ENCODE peak calls at places on chromosomes 13 and 19, in four cellular contexts. T is heart left ventricle, P is ascending aorta, H is heart right ventricle. V is an unnamed sample. For H3K9me3, the result is how much of the 10 kb centered on the place peaks cover.

GRCh38 chr13:100140441-100140840 is 51.5 kb downstream of the PCCA start:
- DNase-seq in T (no peak), P (no peak), H (no peak), V (no peak)

GRCh38 chr13:47672982-47673670 is 327.9 kb downstream of the SUCLA2 start:
- DNase-seq in T (no peak), P (no peak), H (no peak), V (no peak)

GRCh38 chr13:20714161-20714560 is 10.7 kb downstream of the IL17D start:
- DNase-seq in T (no peak), P (no peak), H (no peak), V (no peak)

GRCh38 chr19:6071103-6071485 is 39.2 kb downstream of the RFX2 start:
- DNase-seq in T (peak), P (peak), H (no peak), V (no peak)

GRCh38 chr13:52377898-52378297 is 28.1 kb downstream of the THSD1 start:
- DNase-seq in T (no peak), P (no peak), H (no peak), V (no peak)

GRCh38 chr19:39110263-39110967 is 15.2 kb upstream of the PAK4 start:
- DNase-seq in T (no peak), P (no peak), H (peak), V (no peak)

GRCh38 chr13:114236224-114236623 is 1.5 kb downstream of the CDC16 start:
- DNase-seq in T (no peak), P (no peak), H (no peak), V (no peak)

GRCh38 chr13:49560270-49561063 is 24.9 kb downstream of the RCBTB1 start:
- DNase-seq in T (no peak), P (no peak), H (no peak), V (peak)

GRCh38 chr19:6690160-6690885 is 20.4 kb upstream of the TNFSF14 start:
- DNase-seq in T (no peak), P (no peak), H (no peak), V (no peak)

GRCh38 chr19:14686411-14686810 is 3.4 kb upstream of the ZNF333 start:
- DNase-seq in T (no peak), P (no peak), H (no peak), V (no peak)

GRCh38 chr13:80783926-80784325 is 443.0 kb upstream of the SPRY2 start:
- DNase-seq in T (no peak), P (no peak), H (peak), V (no peak)

GRCh38 chr19:51887522-51888498 is at the start of gene ZNF577:
- DNase-seq in T (peak), P (peak), H (peak), V (peak)

GRCh38 chr19:51889934-51890333 is 2.2 kb upstream of the ZNF577 start:
- DNase-seq in T (no peak), P (no peak), H (no peak), V (no peak)

DNA sequence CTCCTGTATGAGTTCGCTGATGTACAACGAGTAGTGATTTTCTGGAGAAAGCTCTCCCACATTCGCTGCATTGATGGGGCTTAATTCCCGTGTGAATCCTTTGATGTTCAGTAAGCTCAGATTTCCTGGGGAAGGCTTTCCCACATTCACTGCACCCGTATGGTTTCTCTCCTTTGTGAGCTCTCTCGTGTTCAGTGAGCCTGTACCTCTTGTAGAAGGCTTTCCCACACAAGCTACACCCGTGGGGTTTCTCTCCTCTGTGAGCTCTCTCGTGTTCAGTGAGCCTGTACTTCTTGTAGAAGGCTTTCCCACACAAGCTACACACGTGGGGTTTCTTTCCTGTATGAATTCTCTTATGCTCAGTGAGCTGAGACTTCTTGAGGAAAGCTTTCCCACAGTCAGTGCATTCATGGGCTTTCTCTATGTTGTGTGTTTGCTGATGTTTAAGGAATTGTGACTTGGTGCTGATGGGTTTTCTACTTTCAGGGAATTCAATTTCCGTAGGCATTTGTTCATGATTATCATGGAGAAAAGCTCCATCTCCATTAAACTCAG is 3.5 kb upstream of the ZNF577 start:
- DNase-seq in T (no peak), P (no peak), H (no peak), V (no peak)
- H3K9me3 ChIP-seq in T (half or more), P (half or more), H (half or more), V (under half)

GRCh38 chr19:41533691-41534090 is 42.3 kb upstream of the CEACAM21 start:
- DNase-seq in T (no peak), P (no peak), H (no peak), V (no peak)
- TF ChIP-seq CTCF in T (no peak), P (no peak), H (no peak), V (no peak)

GRCh38 chr19:57403737-57404537 is 7.0 kb upstream of the ZNF17 start:
- DNase-seq in T (no peak), P (no peak), H (no peak), V (no peak)
- H3K9me3 ChIP-seq in T (under half), P (under half), H (under half), V (under half)

DNA sequence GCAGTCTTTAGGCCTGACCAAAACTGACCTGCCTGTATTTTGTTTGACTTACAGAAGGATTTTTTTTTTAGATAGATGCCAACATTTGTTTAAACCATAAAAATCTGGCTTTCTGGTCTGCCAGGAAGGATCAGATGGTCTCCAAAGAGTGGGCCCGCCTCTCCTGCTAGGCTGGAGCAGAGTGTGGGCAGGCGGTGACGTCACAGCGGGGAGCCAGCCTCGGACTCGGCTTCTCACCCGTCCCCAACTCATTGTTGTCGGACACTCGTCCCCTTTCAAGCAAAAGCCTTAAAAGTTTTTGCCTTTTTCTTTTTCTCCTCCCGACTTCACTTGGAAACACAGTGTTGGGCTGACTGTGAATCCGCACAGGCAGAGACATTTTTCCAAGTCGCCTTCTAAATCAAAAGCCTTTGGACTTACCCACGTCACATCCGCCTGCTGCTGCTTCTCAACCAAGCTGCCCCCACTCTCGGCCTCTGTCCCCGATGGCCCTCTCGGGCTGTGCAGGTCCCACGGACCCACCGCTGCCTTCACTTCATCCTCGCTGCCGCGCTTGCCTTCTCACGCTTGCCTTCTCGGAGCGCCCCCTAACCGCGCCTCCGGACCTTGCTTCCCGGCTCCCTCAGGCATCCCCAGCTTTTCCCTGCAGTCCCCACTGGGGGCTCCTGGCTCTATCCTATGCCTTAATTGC is 4.1 kb upstream of the ZNF135 start:
- DNase-seq in T (peak), P (no peak), H (peak), V (no peak)
- TF ChIP-seq CTCF in T (peak), P (no peak), H (no peak), V (no peak)

DNA sequence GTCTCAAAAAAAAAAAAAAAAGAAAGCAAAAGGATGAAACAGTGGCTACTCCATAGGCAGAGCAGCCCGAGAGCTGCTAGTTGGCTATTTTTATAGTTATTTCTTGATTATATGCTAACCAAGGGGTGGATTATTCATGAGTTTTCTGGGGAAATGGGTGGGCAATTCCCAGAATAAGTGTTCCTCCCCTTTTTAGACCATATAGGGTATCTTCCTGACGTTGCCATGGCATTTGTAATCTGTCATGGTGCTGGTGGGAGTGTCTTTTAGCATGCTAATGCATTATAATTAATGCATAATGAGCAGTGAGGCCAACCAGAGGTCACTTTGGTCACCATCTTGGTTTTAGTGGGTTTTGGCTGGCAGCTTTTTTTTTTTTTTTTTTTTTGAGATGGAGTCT is 25.4 kb upstream of the OR10H1 start:
- DNase-seq in T (no peak), P (no peak), H (no peak), V (no peak)
- H3K9me3 ChIP-seq in T (under half), P (under half), H (under half), V (under half)

DNA sequence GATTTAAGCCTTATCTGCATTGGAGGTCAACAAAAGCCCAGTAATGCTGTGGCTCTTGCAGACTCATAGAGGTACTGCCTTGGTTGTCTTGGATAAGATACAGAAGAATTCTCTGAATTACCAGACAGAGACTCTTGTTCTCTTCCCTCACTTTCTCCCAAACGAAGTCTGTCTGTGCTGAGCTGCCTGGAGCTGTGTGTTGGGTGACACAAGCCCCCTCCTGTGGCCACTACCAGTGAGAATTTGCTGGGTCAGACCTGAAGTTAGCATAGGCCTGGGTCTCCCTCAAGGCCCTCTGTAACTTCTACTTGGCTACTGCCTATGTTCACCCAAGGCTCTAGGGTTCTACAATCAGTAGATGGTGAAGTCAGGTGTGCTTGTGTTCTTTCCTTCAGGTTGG is 413.0 kb downstream of the PCDH20 start:
- DNase-seq in T (no peak), P (no peak), H (no peak), V (no peak)
- TF ChIP-seq CTCF in T (no peak), P (no peak), H (no peak), V (no peak)

V was measured in right lobe of liver.